ENCODE peak calls at places on chromosome 20, in five cellular contexts. O, S, N, G and U are unnamed samples.

GRCh38 chr20:21490105-21490504 is 23.8 kb downstream of the NKX2-2 start:
- DNase-seq in G (no peak), N (no peak), S (no peak), O (no peak), U (no peak)

GRCh38 chr20:61289166-61289565 is 37.1 kb downstream of the CDH4 start:
- DNase-seq in G (no peak), N (no peak), S (no peak), O (no peak), U (no peak)

GRCh38 chr20:43096471-43096870 is 93.2 kb downstream of the PTPRT start:
- DNase-seq in O (peak), N (no peak), G (peak), S (no peak), U (no peak)

GRCh38 chr20:50338479-50339195 is 148.0 kb downstream of the CEBPB start:
- DNase-seq in O (no peak), S (no peak), N (no peak), G (peak), U (no peak)

GRCh38 chr20:5569021-5569420 is 181.2 kb upstream of the SHLD1 start:
- DNase-seq in S (no peak), N (no peak), G (no peak), O (no peak), U (peak)

GRCh38 chr20:61582196-61582923 is 330.3 kb downstream of the CDH4 start:
- DNase-seq in N (no peak), S (no peak), G (no peak), O (no peak), U (no peak)

GRCh38 chr20:21557246-21557982 is 43.5 kb upstream of the NKX2-2 start:
- DNase-seq in G (no peak), O (no peak), N (no peak), S (no peak), U (no peak)

GRCh38 chr20:13898012-13898612 is 92.3 kb downstream of the SEL1L2 start:
- DNase-seq in G (no peak), O (no peak), N (no peak), S (no peak), U (no peak)

GRCh38 chr20:32987044-32987825 is 17.0 kb downstream of the SUN5 start:
- DNase-seq in O (no peak), N (no peak), G (no peak), S (no peak), U (no peak)

GRCh38 chr20:20711413-20711812 is 1.0 kb downstream of the RALGAPA2 start:
- DNase-seq in N (no peak), G (no peak), O (no peak), S (no peak), U (no peak)

GRCh38 chr20:60092729-60093128 is 134.5 kb downstream of the CDH26 start:
- DNase-seq in S (no peak), G (no peak), O (no peak), N (no peak), U (no peak)

GRCh38 chr20:51054233-51054632 is 31.3 kb upstream of the KCNG1 start:
- DNase-seq in G (no peak), S (no peak), N (no peak), O (no peak), U (no peak)

GRCh38 chr20:62356143-62356947 is 10.8 kb downstream of the LAMA5 start:
- DNase-seq in O (no peak), N (peak), G (no peak), S (no peak), U (no peak)

GRCh38 chr20:32634041-32634805 is 39.5 kb downstream of the C20orf203 start:
- DNase-seq in N (no peak), S (no peak), G (no peak), O (no peak), U (no peak)

GRCh38 chr20:25038591-25039015 is 19.3 kb downstream of the ACSS1 start:
- DNase-seq in S (no peak), O (no peak), G (no peak), N (no peak), U (no peak)

GRCh38 chr20:16916165-16916564 is 168.0 kb downstream of the OTOR start:
- DNase-seq in O (no peak), G (no peak), S (no peak), N (no peak), U (no peak)